ENCODE peak calls at places on chromosomes 4 and X, in six cellular contexts. One of them, this sample, is unnamed.

GRCh38 chr4:174405923-174406322 is 116.4 kb downstream of the HPGD start:
- DNase-seq in neural progenitor cell: no peak
- DNase-seq in fibroblast of mammary gland: no peak
- DNase-seq in A549: no peak
- DNase-seq in IMR-90: no peak
- DNase-seq in astrocyte of the spinal cord: no peak
- DNase-seq in this sample: no peak

GRCh38 chrX:1397001-1397400 is 5.1 kb upstream of the SLC25A6 start:
- DNase-seq in neural progenitor cell: no peak
- DNase-seq in fibroblast of mammary gland: no peak
- DNase-seq in A549: no peak
- DNase-seq in IMR-90: no peak
- DNase-seq in astrocyte of the spinal cord: no peak
- DNase-seq in this sample: peak; percentile 45

GRCh38 chr4:83189631-83190136 is 75.2 kb upstream of the PLAC8 start:
- DNase-seq in neural progenitor cell: peak; percentile 85
- DNase-seq in fibroblast of mammary gland: no peak
- DNase-seq in A549: peak; percentile 58
- DNase-seq in IMR-90: no peak
- DNase-seq in astrocyte of the spinal cord: no peak
- DNase-seq in this sample: no peak

GRCh38 chr4:32929738-32930688 is 2209.8 kb downstream of the PCDH7 start:
- DNase-seq in neural progenitor cell: no peak
- DNase-seq in fibroblast of mammary gland: no peak
- DNase-seq in A549: no peak
- DNase-seq in IMR-90: no peak
- DNase-seq in astrocyte of the spinal cord: no peak
- DNase-seq in this sample: no peak

GRCh38 chr4:112550728-112551127 is 34.7 kb upstream of the NEUROG2 start:
- DNase-seq in neural progenitor cell: no peak
- DNase-seq in fibroblast of mammary gland: peak; percentile 75
- DNase-seq in A549: no peak
- DNase-seq in IMR-90: peak; percentile 86
- DNase-seq in astrocyte of the spinal cord: peak; percentile 41
- DNase-seq in this sample: no peak

GRCh38 chrX:17964871-17965270 is 103.8 kb upstream of the RAI2 start:
- DNase-seq in neural progenitor cell: no peak
- DNase-seq in fibroblast of mammary gland: no peak
- DNase-seq in A549: no peak
- DNase-seq in IMR-90: no peak
- DNase-seq in astrocyte of the spinal cord: no peak
- DNase-seq in this sample: no peak

GRCh38 chrX:69387559-69388487 is 116.3 kb upstream of the NALF2 start:
- DNase-seq in neural progenitor cell: peak; percentile 92
- DNase-seq in fibroblast of mammary gland: peak; percentile 37
- DNase-seq in A549: peak; percentile 46
- DNase-seq in IMR-90: peak; percentile 21
- DNase-seq in astrocyte of the spinal cord: peak; percentile 1
- DNase-seq in this sample: peak; percentile 61

GRCh38 chrX:110156167-110156754 is 153.3 kb downstream of the TMEM164 start:
- DNase-seq in neural progenitor cell: no peak
- DNase-seq in fibroblast of mammary gland: no peak
- DNase-seq in A549: no peak
- DNase-seq in IMR-90: no peak
- DNase-seq in astrocyte of the spinal cord: no peak
- DNase-seq in this sample: no peak

GRCh38 chrX:118976599-118977340 is 2.4 kb downstream of the LONRF3 start:
- DNase-seq in neural progenitor cell: no peak
- DNase-seq in fibroblast of mammary gland: no peak
- DNase-seq in A549: peak; percentile 61
- DNase-seq in IMR-90: no peak
- DNase-seq in astrocyte of the spinal cord: no peak
- DNase-seq in this sample: peak; percentile 85

GRCh38 chr4:24533364-24533763 is 51.0 kb downstream of the DHX15 start:
- DNase-seq in neural progenitor cell: no peak
- DNase-seq in fibroblast of mammary gland: no peak
- DNase-seq in A549: no peak
- DNase-seq in IMR-90: peak; percentile 50
- DNase-seq in astrocyte of the spinal cord: no peak
- DNase-seq in this sample: no peak

GRCh38 chr4:3811621-3812020 is 45.4 kb downstream of the ADRA2C start:
- DNase-seq in neural progenitor cell: no peak
- DNase-seq in fibroblast of mammary gland: no peak
- DNase-seq in A549: no peak
- DNase-seq in IMR-90: no peak
- DNase-seq in astrocyte of the spinal cord: no peak
- DNase-seq in this sample: no peak

GRCh38 chrX:8629871-8630270 is 102.1 kb downstream of the ANOS1 start:
- DNase-seq in neural progenitor cell: no peak
- DNase-seq in fibroblast of mammary gland: peak; percentile 5
- DNase-seq in A549: no peak
- DNase-seq in IMR-90: peak; percentile 4
- DNase-seq in astrocyte of the spinal cord: peak; percentile 57
- DNase-seq in this sample: no peak

GRCh38 chr4:152187693-152188092 is 348.2 kb downstream of the FBXW7 start:
- DNase-seq in neural progenitor cell: no peak
- DNase-seq in fibroblast of mammary gland: peak; percentile 56
- DNase-seq in A549: no peak
- DNase-seq in IMR-90: no peak
- DNase-seq in astrocyte of the spinal cord: peak; percentile 15
- DNase-seq in this sample: no peak

GRCh38 chrX:42490111-42490510 is 287.9 kb downstream of the PPP1R2C start:
- DNase-seq in neural progenitor cell: no peak
- DNase-seq in fibroblast of mammary gland: no peak
- DNase-seq in A549: no peak
- DNase-seq in IMR-90: no peak
- DNase-seq in astrocyte of the spinal cord: no peak
- DNase-seq in this sample: no peak

GRCh38 chr4:101987623-101988243 is 197.2 kb downstream of the BANK1 start:
- DNase-seq in neural progenitor cell: no peak
- DNase-seq in fibroblast of mammary gland: no peak
- DNase-seq in A549: no peak
- DNase-seq in IMR-90: no peak
- DNase-seq in astrocyte of the spinal cord: no peak
- DNase-seq in this sample: no peak

GRCh38 chr4:7330811-7331681 is 103.7 kb downstream of the PSAPL1 start:
- DNase-seq in neural progenitor cell: no peak
- DNase-seq in fibroblast of mammary gland: no peak
- DNase-seq in A549: no peak
- DNase-seq in IMR-90: no peak
- DNase-seq in astrocyte of the spinal cord: no peak
- DNase-seq in this sample: no peak

GRCh38 chrX:102765794-102766193 is 45.3 kb downstream of the GPRASP3 start:
- DNase-seq in neural progenitor cell: no peak
- DNase-seq in fibroblast of mammary gland: peak; percentile 90
- DNase-seq in A549: peak; percentile 2
- DNase-seq in IMR-90: peak; percentile 68
- DNase-seq in astrocyte of the spinal cord: peak; percentile 14
- DNase-seq in this sample: no peak

GRCh38 chr4:56147371-56147770 is 198.6 kb downstream of the CEP135 start:
- DNase-seq in neural progenitor cell: no peak
- DNase-seq in fibroblast of mammary gland: peak; percentile 54
- DNase-seq in A549: no peak
- DNase-seq in IMR-90: peak; percentile 9
- DNase-seq in astrocyte of the spinal cord: no peak
- DNase-seq in this sample: no peak

GRCh38 chrX:23403849-23404248 is 69.2 kb downstream of the PTCHD1 start:
- DNase-seq in neural progenitor cell: peak; percentile 18
- DNase-seq in fibroblast of mammary gland: no peak
- DNase-seq in A549: peak; percentile 7
- DNase-seq in IMR-90: no peak
- DNase-seq in astrocyte of the spinal cord: no peak
- DNase-seq in this sample: no peak

GRCh38 chr4:78560296-78560963 is 8.9 kb downstream of the ANXA3 start:
- DNase-seq in neural progenitor cell: no peak
- DNase-seq in fibroblast of mammary gland: peak; percentile 76
- DNase-seq in A549: peak; percentile 71
- DNase-seq in IMR-90: peak; percentile 94
- DNase-seq in astrocyte of the spinal cord: peak; percentile 66
- DNase-seq in this sample: no peak

GRCh38 chr4:78556655-78557054 is 5.1 kb downstream of the ANXA3 start:
- DNase-seq in neural progenitor cell: no peak
- DNase-seq in fibroblast of mammary gland: no peak
- DNase-seq in A549: no peak
- DNase-seq in IMR-90: no peak
- DNase-seq in astrocyte of the spinal cord: no peak
- DNase-seq in this sample: no peak

GRCh38 chr4:78557841-78558240 is 6.3 kb downstream of the ANXA3 start:
- DNase-seq in neural progenitor cell: no peak
- DNase-seq in fibroblast of mammary gland: no peak
- DNase-seq in A549: no peak
- DNase-seq in IMR-90: no peak
- DNase-seq in astrocyte of the spinal cord: no peak
- DNase-seq in this sample: no peak

GRCh38 chr4:78561677-78562076 is 10.1 kb downstream of the ANXA3 start:
- DNase-seq in neural progenitor cell: no peak
- DNase-seq in fibroblast of mammary gland: no peak
- DNase-seq in A549: no peak
- DNase-seq in IMR-90: no peak
- DNase-seq in astrocyte of the spinal cord: no peak
- DNase-seq in this sample: no peak

GRCh38 chr4:78558421-78558820 is 6.9 kb downstream of the ANXA3 start:
- DNase-seq in neural progenitor cell: no peak
- DNase-seq in fibroblast of mammary gland: no peak
- DNase-seq in A549: no peak
- DNase-seq in IMR-90: no peak
- DNase-seq in astrocyte of the spinal cord: no peak
- DNase-seq in this sample: no peak
- TF ChIP-seq CTCF in neural progenitor cell: no peak
- TF ChIP-seq CTCF in fibroblast of mammary gland: no peak
- TF ChIP-seq CTCF in A549: no peak
- TF ChIP-seq CTCF in IMR-90: no peak
- TF ChIP-seq CTCF in astrocyte of the spinal cord: no peak
- TF ChIP-seq CTCF in this sample: no peak

GRCh38 chr4:80306255-80306654 is 29.3 kb upstream of the CFAP299 start:
- DNase-seq in neural progenitor cell: no peak
- DNase-seq in fibroblast of mammary gland: peak; percentile 52
- DNase-seq in A549: no peak
- DNase-seq in IMR-90: peak; percentile 54
- DNase-seq in astrocyte of the spinal cord: peak; percentile 45
- DNase-seq in this sample: no peak

GRCh38 chr4:80307183-80307735 is 28.3 kb upstream of the CFAP299 start:
- DNase-seq in neural progenitor cell: no peak
- DNase-seq in fibroblast of mammary gland: no peak
- DNase-seq in A549: no peak
- DNase-seq in IMR-90: peak; percentile 41
- DNase-seq in astrocyte of the spinal cord: peak; percentile 46
- DNase-seq in this sample: no peak

GRCh38 chr4:80309301-80310004 is 26.1 kb upstream of the CFAP299 start:
- DNase-seq in neural progenitor cell: no peak
- DNase-seq in fibroblast of mammary gland: peak; percentile 95
- DNase-seq in A549: peak; percentile 6
- DNase-seq in IMR-90: peak; percentile 96
- DNase-seq in astrocyte of the spinal cord: peak; percentile 93
- DNase-seq in this sample: no peak

GRCh38 chr4:80308466-80308822 is 27.1 kb upstream of the CFAP299 start:
- DNase-seq in neural progenitor cell: no peak
- DNase-seq in fibroblast of mammary gland: no peak
- DNase-seq in A549: no peak
- DNase-seq in IMR-90: no peak
- DNase-seq in astrocyte of the spinal cord: no peak
- DNase-seq in this sample: no peak

DNA sequence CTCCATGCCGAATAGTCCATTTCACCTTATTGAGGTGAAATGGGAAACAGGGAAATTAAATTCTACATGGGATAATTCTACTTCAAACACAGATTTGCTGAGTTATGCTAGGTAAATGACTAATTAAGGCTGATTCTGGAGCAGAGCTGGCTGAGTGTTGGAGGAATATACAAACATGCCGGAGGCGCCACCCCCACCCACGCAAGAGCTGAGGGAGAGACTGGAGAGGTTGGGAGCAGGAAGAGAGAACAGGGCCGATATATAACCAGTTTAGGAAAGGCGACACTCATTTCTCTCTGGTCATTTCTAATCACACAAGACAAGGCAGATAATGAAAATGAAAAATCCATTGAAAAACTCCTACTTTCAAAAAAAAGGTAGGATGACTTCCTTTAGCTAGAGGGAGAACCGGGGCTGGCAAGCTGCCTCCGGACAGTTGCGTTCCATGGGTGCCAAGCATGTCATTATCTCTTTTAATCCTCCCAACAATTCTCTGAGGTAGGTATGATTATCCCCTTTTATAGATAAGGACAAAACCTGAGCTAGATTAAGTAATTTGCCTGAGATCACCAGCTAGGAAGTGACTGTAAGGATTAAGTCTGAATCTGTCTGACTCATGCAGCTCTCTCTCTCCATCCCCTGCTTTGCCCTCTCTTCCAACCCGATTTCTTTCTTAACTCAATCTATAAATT is 27.6 kb upstream of the CFAP299 start:
- DNase-seq in neural progenitor cell: peak; percentile 36
- DNase-seq in fibroblast of mammary gland: peak; percentile 79
- DNase-seq in A549: no peak
- DNase-seq in IMR-90: peak; percentile 79
- DNase-seq in astrocyte of the spinal cord: peak; percentile 59
- DNase-seq in this sample: no peak
- H3K4me3 ChIP-seq in neural progenitor cell: no peak overlapping the region
- H3K4me3 ChIP-seq in fibroblast of mammary gland: peak overlapping the region; percentile 15
- H3K4me3 ChIP-seq in A549: no peak overlapping the region
- H3K4me3 ChIP-seq in IMR-90: peak overlapping the region; percentile 11
- H3K4me3 ChIP-seq in astrocyte of the spinal cord: no peak overlapping the region
- H3K4me3 ChIP-seq in this sample: no peak overlapping the region

GRCh38 chr4:185471235-185472062 is at the start of gene CCDC110:
- DNase-seq in neural progenitor cell: peak; percentile 97
- DNase-seq in fibroblast of mammary gland: peak; percentile 94
- DNase-seq in A549: peak; percentile 94
- DNase-seq in IMR-90: peak; percentile 92
- DNase-seq in astrocyte of the spinal cord: peak; percentile 95
- DNase-seq in this sample: peak; percentile 96
- TF ChIP-seq CTCF in neural progenitor cell: peak; percentile 73
- TF ChIP-seq CTCF in fibroblast of mammary gland: no peak
- TF ChIP-seq CTCF in A549: peak; percentile 51
- TF ChIP-seq CTCF in IMR-90: peak; percentile 75
- TF ChIP-seq CTCF in astrocyte of the spinal cord: peak; percentile 50
- TF ChIP-seq CTCF in this sample: peak; percentile 64

DNA sequence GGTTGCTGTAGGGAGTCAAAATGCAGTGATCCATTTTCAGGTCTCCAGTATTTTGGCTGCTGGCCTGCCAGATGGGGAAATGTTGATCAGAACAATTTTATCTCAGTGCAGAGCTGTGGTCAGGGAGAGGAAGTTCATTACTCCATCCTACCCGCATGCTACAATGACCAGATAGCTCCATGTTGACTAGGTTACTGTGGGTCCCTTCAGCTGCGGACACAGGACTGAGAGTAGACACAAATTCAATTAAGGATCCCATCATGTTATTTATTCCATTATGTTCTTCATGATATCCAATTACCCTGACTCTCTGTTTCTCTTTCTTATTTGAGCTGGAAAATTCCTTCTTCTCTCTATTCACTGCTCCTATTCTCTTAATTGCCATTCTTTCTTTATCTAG is 16.3 kb downstream of the SYNPO2 start:
- DNase-seq in neural progenitor cell: no peak
- DNase-seq in fibroblast of mammary gland: peak; percentile 31
- DNase-seq in A549: no peak
- DNase-seq in IMR-90: peak; percentile 17
- DNase-seq in astrocyte of the spinal cord: no peak
- DNase-seq in this sample: no peak
- H3K4me3 ChIP-seq in neural progenitor cell: no peak overlapping the region
- H3K4me3 ChIP-seq in fibroblast of mammary gland: no peak overlapping the region
- H3K4me3 ChIP-seq in A549: no peak overlapping the region
- H3K4me3 ChIP-seq in IMR-90: no peak overlapping the region
- H3K4me3 ChIP-seq in astrocyte of the spinal cord: no peak overlapping the region
- H3K4me3 ChIP-seq in this sample: no peak overlapping the region

GRCh38 chr4:121675715-121676114 is 21.1 kb downstream of the ANXA5 start:
- DNase-seq in neural progenitor cell: no peak
- DNase-seq in fibroblast of mammary gland: peak; percentile 27
- DNase-seq in A549: no peak
- DNase-seq in IMR-90: peak; percentile 61
- DNase-seq in astrocyte of the spinal cord: peak; percentile 44
- DNase-seq in this sample: no peak
- TF ChIP-seq CTCF in neural progenitor cell: peak; percentile 15
- TF ChIP-seq CTCF in fibroblast of mammary gland: peak; percentile 24
- TF ChIP-seq CTCF in A549: no peak
- TF ChIP-seq CTCF in IMR-90: peak; percentile 38
- TF ChIP-seq CTCF in astrocyte of the spinal cord: peak; percentile 35
- TF ChIP-seq CTCF in this sample: no peak